ENCODE peak calls at places on chromosomes 5 and 9, in seven cellular contexts. T, G, R, Q, C, D and V are unnamed samples.

GRCh38 chr5:124867064-124867707 is 120.7 kb upstream of the ZNF608 start:
- DNase-seq in T (peak; percentile 59), G (no peak), D (no peak), Q (no peak), R (peak; percentile 94), C (peak; percentile 49), V (peak; percentile 95)

GRCh38 chr5:3612561-3613175 is 17.0 kb downstream of the IRX1 start:
- DNase-seq in R (peak; percentile 43), D (no peak), Q (no peak), G (no peak), C (peak; percentile 10), T (no peak), V (peak; percentile 34)

GRCh38 chr5:149550267-149550582 is 1.0 kb downstream of the CSNK1A1 start:
- DNase-seq in G (peak; percentile 69), R (peak; percentile 76), Q (no peak), D (no peak), T (peak; percentile 73), C (peak; percentile 72), V (peak; percentile 65)

GRCh38 chr5:177546262-177546741 is 8.1 kb downstream of the FAM193B start:
- DNase-seq in T (peak; percentile 98), C (peak; percentile 100), D (no peak), G (peak; percentile 87), R (peak; percentile 97), Q (peak; percentile 39), V (peak; percentile 97)

GRCh38 chr5:96584712-96585111 is 77.5 kb upstream of the CAST start:
- DNase-seq in C (no peak), R (no peak), Q (no peak), T (no peak), D (no peak), G (peak; percentile 84), V (no peak)

GRCh38 chr9:109297899-109298298 is 23.0 kb downstream of the EPB41L4B start:
- DNase-seq in R (peak; percentile 97), G (no peak), C (peak; percentile 95), T (peak; percentile 51), Q (no peak), D (no peak), V (peak; percentile 97)

GRCh38 chr5:171990713-171991015 is 15.8 kb downstream of the FBXW11 start:
- DNase-seq in G (no peak), Q (no peak), T (no peak), D (no peak), C (no peak), R (no peak), V (no peak)

GRCh38 chr5:42858031-42858643 is 46.4 kb upstream of the SELENOP start:
- DNase-seq in D (no peak), C (peak; percentile 62), Q (no peak), R (no peak), G (no peak), T (no peak), V (no peak)

GRCh38 chr9:33211695-33212393 is 28.1 kb upstream of the SPINK4 start:
- DNase-seq in Q (no peak), G (no peak), C (peak; percentile 81), T (peak; percentile 60), D (peak; percentile 69), R (peak; percentile 19), V (no peak)

GRCh38 chr5:5492087-5492933 is 69.8 kb downstream of the ICE1 start:
- DNase-seq in G (peak; percentile 49), T (peak; percentile 74), C (peak; percentile 59), Q (peak; percentile 28), R (peak; percentile 47), D (peak; percentile 62), V (peak; percentile 35)

GRCh38 chr5:147935032-147935431 is 28.7 kb upstream of the C5orf46 start:
- DNase-seq in G (peak; percentile 77), Q (no peak), D (no peak), R (peak; percentile 69), C (peak; percentile 80), T (peak; percentile 63), V (peak; percentile 60)

GRCh38 chr5:139619861-139620260 is 28.3 kb upstream of the CXXC5 start:
- DNase-seq in R (no peak), Q (no peak), T (no peak), D (no peak), G (no peak), C (no peak), V (no peak)

GRCh38 chr5:141973871-141974595 is 5.1 kb downstream of the RNF14 start:
- DNase-seq in C (peak; percentile 54), Q (no peak), R (peak; percentile 78), T (peak; percentile 40), D (no peak), G (no peak), V (peak; percentile 74)

GRCh38 chr5:72465601-72466563 is 41.3 kb downstream of the ZNF366 start:
- DNase-seq in G (peak; percentile 23), R (peak; percentile 82), D (no peak), Q (no peak), T (peak; percentile 32), C (peak; percentile 52), V (peak; percentile 81)

GRCh38 chr5:32047056-32047455 is 127.1 kb downstream of the GOLPH3 start:
- DNase-seq in Q (no peak), T (no peak), G (no peak), R (peak; percentile 69), D (no peak), C (no peak), V (peak; percentile 56)

GRCh38 chr5:139696167-139696893 is 48.2 kb downstream of the CXXC5 start:
- DNase-seq in C (no peak), T (no peak), R (no peak), Q (no peak), G (no peak), D (no peak), V (no peak)

GRCh38 chr5:128007939-128008338 is 75.6 kb upstream of the SLC12A2 start:
- DNase-seq in G (no peak), D (no peak), Q (no peak), C (no peak), R (peak; percentile 22), T (no peak), V (no peak)

GRCh38 chr5:34487202-34487879 is 168.8 kb upstream of the RAI14 start:
- DNase-seq in C (peak; percentile 99), G (peak; percentile 91), D (no peak), Q (no peak), T (peak; percentile 89), R (peak; percentile 97), V (peak; percentile 96)

GRCh38 chr9:20981486-20981885 is 50.0 kb downstream of the HACD4 start:
- DNase-seq in G (peak; percentile 52), T (peak; percentile 81), R (peak; percentile 87), C (no peak), D (no peak), Q (no peak), V (peak; percentile 84)

GRCh38 chr5:93512799-93513198 is 68.2 kb downstream of the NR2F1-AS1 start:
- DNase-seq in G (peak; percentile 95), C (peak; percentile 92), D (no peak), R (peak; percentile 93), T (peak; percentile 69), Q (no peak), V (peak; percentile 91)

GRCh38 chr9:122221223-122221811 is 7.4 kb downstream of the LHX6 start:
- DNase-seq in C (no peak), D (no peak), Q (no peak), T (no peak), R (no peak), G (no peak), V (no peak)
- H3K27me3 ChIP-seq in C (peaks cover 69% of the 10 kb centered on the region), D (peaks cover 98% of the 10 kb centered on the region), Q (peaks cover 100% of the 10 kb centered on the region), T (peaks cover 100% of the 10 kb centered on the region), R (peaks cover 92% of the 10 kb centered on the region), G (peaks cover 27% of the 10 kb centered on the region), V (peaks cover 98% of the 10 kb centered on the region)

GRCh38 chr9:14350766-14351165 is 36.8 kb upstream of the NFIB start:
- DNase-seq in R (no peak), Q (peak; percentile 33), D (no peak), T (peak; percentile 51), C (no peak), G (peak; percentile 62), V (no peak)
- H3K27me3 ChIP-seq in R (peaks cover 34% of the 10 kb centered on the region), Q (no peaks in the 10 kb centered on the region), D (peaks cover 26% of the 10 kb centered on the region), T (peaks cover 76% of the 10 kb centered on the region), C (peaks cover 7% of the 10 kb centered on the region), G (no peaks in the 10 kb centered on the region), V (peaks cover 82% of the 10 kb centered on the region)

GRCh38 chr9:136990233-136990911 is 1.9 kb upstream of the PAXX start:
- DNase-seq in G (no peak), Q (no peak), C (no peak), R (no peak), T (no peak), D (no peak), V (no peak)
- H3K27me3 ChIP-seq in G (peaks cover 4% of the 10 kb centered on the region), Q (peaks cover 11% of the 10 kb centered on the region), C (no peaks in the 10 kb centered on the region), R (peaks cover 9% of the 10 kb centered on the region), T (peaks cover 35% of the 10 kb centered on the region), D (no peaks in the 10 kb centered on the region), V (peaks cover 5% of the 10 kb centered on the region)

GRCh38 chr5:90881626-90882150 is 323.1 kb downstream of the ADGRV1 start:
- DNase-seq in T (no peak), D (no peak), Q (no peak), C (no peak), R (no peak), G (no peak), V (no peak)
- H3K27me3 ChIP-seq in T (no peaks in the 10 kb centered on the region), D (no peaks in the 10 kb centered on the region), Q (no peaks in the 10 kb centered on the region), C (no peaks in the 10 kb centered on the region), R (no peaks in the 10 kb centered on the region), G (no peaks in the 10 kb centered on the region), V (no peaks in the 10 kb centered on the region)

GRCh38 chr9:137007060-137007815 is 10.9 kb upstream of the CLIC3 start:
- DNase-seq in R (no peak), T (no peak), G (no peak), Q (no peak), C (no peak), D (no peak), V (no peak)
- H3K27me3 ChIP-seq in R (no peaks in the 10 kb centered on the region), T (no peaks in the 10 kb centered on the region), G (no peaks in the 10 kb centered on the region), Q (no peaks in the 10 kb centered on the region), C (no peaks in the 10 kb centered on the region), D (no peaks in the 10 kb centered on the region), V (no peaks in the 10 kb centered on the region)

GRCh38 chr5:181170996-181171395 is 23.6 kb downstream of the OR2V2 start:
- DNase-seq in D (no peak), Q (no peak), G (no peak), T (no peak), R (peak; percentile 83), C (no peak), V (peak; percentile 77)
- H3K27me3 ChIP-seq in D (no peaks in the 10 kb centered on the region), Q (peaks cover 100% of the 10 kb centered on the region), G (peaks cover 33% of the 10 kb centered on the region), T (peaks cover 84% of the 10 kb centered on the region), R (no peaks in the 10 kb centered on the region), C (no peaks in the 10 kb centered on the region), V (peaks cover 11% of the 10 kb centered on the region)

GRCh38 chr5:173443971-173444370 is 115.8 kb upstream of the STC2 start:
- DNase-seq in G (no peak), Q (no peak), T (no peak), C (peak; percentile 47), R (no peak), D (no peak), V (no peak)

GRCh38 chr5:173435543-173435942 is 107.3 kb upstream of the STC2 start:
- DNase-seq in Q (no peak), D (no peak), C (no peak), G (no peak), R (no peak), T (peak; percentile 31), V (no peak)

GRCh38 chr5:173441053-173441628 is 112.9 kb upstream of the STC2 start:
- DNase-seq in C (no peak), Q (no peak), G (no peak), R (no peak), T (no peak), D (no peak), V (no peak)
- H3K27me3 ChIP-seq in C (peaks cover 3% of the 10 kb centered on the region), Q (no peaks in the 10 kb centered on the region), G (no peaks in the 10 kb centered on the region), R (no peaks in the 10 kb centered on the region), T (no peaks in the 10 kb centered on the region), D (peaks cover 96% of the 10 kb centered on the region), V (no peaks in the 10 kb centered on the region)